ENCODE peak calls at places on chromosomes 13 and 19, in six cellular contexts. One of them, this sample, is unnamed.

GRCh38 chr13:75359266-75359665 is 122.7 kb downstream of the TBC1D4 start:
- DNase-seq in SK-N-SH: no peak
- DNase-seq in K562: no peak
- DNase-seq in GM12891: no peak
- DNase-seq in H1: peak; percentile 19
- DNase-seq in HepG2: no peak
- DNase-seq in this sample: no peak

GRCh38 chr19:7639863-7640348 is 3.0 kb downstream of the STXBP2 start:
- DNase-seq in SK-N-SH: no peak
- DNase-seq in K562: no peak
- DNase-seq in GM12891: no peak
- DNase-seq in H1: no peak
- DNase-seq in HepG2: no peak
- DNase-seq in this sample: no peak

GRCh38 chr13:31246918-31247317 is 47.1 kb downstream of the B3GLCT start:
- DNase-seq in SK-N-SH: no peak
- DNase-seq in K562: no peak
- DNase-seq in GM12891: no peak
- DNase-seq in H1: no peak
- DNase-seq in HepG2: no peak
- DNase-seq in this sample: no peak

GRCh38 chr13:95067303-95067702 is 233.9 kb downstream of the ABCC4 start:
- DNase-seq in SK-N-SH: no peak
- DNase-seq in K562: no peak
- DNase-seq in GM12891: no peak
- DNase-seq in H1: no peak
- DNase-seq in HepG2: no peak
- DNase-seq in this sample: no peak

GRCh38 chr19:46080561-46080960 is 39.8 kb upstream of the IGFL4 start:
- DNase-seq in SK-N-SH: no peak
- DNase-seq in K562: no peak
- DNase-seq in GM12891: no peak
- DNase-seq in H1: no peak
- DNase-seq in HepG2: no peak
- DNase-seq in this sample: no peak

GRCh38 chr13:94712812-94713555 is 639 bp upstream of the SOX21 start:
- DNase-seq in SK-N-SH: peak; percentile 76
- DNase-seq in K562: no peak
- DNase-seq in GM12891: no peak
- DNase-seq in H1: no peak
- DNase-seq in HepG2: no peak
- DNase-seq in this sample: no peak

GRCh38 chr19:30883071-30883470 is 466.2 kb downstream of the TSHZ3 start:
- DNase-seq in SK-N-SH: no peak
- DNase-seq in K562: no peak
- DNase-seq in GM12891: no peak
- DNase-seq in H1: no peak
- DNase-seq in HepG2: no peak
- DNase-seq in this sample: no peak

GRCh38 chr19:4584670-4585460 is 25.4 kb upstream of the SEMA6B start:
- DNase-seq in SK-N-SH: peak; percentile 79
- DNase-seq in K562: peak; percentile 57
- DNase-seq in GM12891: no peak
- DNase-seq in H1: no peak
- DNase-seq in HepG2: no peak
- DNase-seq in this sample: peak; percentile 25

GRCh38 chr19:15028490-15028889 is 20.8 kb upstream of the CASP14 start:
- DNase-seq in SK-N-SH: no peak
- DNase-seq in K562: no peak
- DNase-seq in GM12891: no peak
- DNase-seq in H1: no peak
- DNase-seq in HepG2: no peak
- DNase-seq in this sample: no peak

GRCh38 chr13:78806457-78806856 is 147.5 kb upstream of the OBI1 start:
- DNase-seq in SK-N-SH: no peak
- DNase-seq in K562: peak; percentile 6
- DNase-seq in GM12891: no peak
- DNase-seq in H1: no peak
- DNase-seq in HepG2: peak; percentile 18
- DNase-seq in this sample: no peak

GRCh38 chr19:13902993-13903555 is 2.8 kb downstream of the BRME1 start:
- DNase-seq in SK-N-SH: peak; percentile 59
- DNase-seq in K562: peak; percentile 47
- DNase-seq in GM12891: no peak
- DNase-seq in H1: no peak
- DNase-seq in HepG2: no peak
- DNase-seq in this sample: no peak

GRCh38 chr19:3605361-3605760 is 1.3 kb downstream of the TBXA2R start:
- DNase-seq in SK-N-SH: no peak
- DNase-seq in K562: no peak
- DNase-seq in GM12891: no peak
- DNase-seq in H1: no peak
- DNase-seq in HepG2: no peak
- DNase-seq in this sample: no peak

GRCh38 chr19:5651361-5651760 is 28.5 kb downstream of the SAFB start:
- DNase-seq in SK-N-SH: no peak
- DNase-seq in K562: no peak
- DNase-seq in GM12891: no peak
- DNase-seq in H1: no peak
- DNase-seq in HepG2: no peak
- DNase-seq in this sample: no peak

GRCh38 chr13:31042084-31042483 is 109.6 kb downstream of the TEX26 start:
- DNase-seq in SK-N-SH: no peak
- DNase-seq in K562: no peak
- DNase-seq in GM12891: no peak
- DNase-seq in H1: no peak
- DNase-seq in HepG2: no peak
- DNase-seq in this sample: no peak

GRCh38 chr19:13343514-13343913 is 162.8 kb downstream of the CACNA1A start:
- DNase-seq in SK-N-SH: no peak
- DNase-seq in K562: no peak
- DNase-seq in GM12891: no peak
- DNase-seq in H1: no peak
- DNase-seq in HepG2: no peak
- DNase-seq in this sample: no peak

GRCh38 chr13:95858286-95859075 is 181.5 kb downstream of the DNAJC3 start:
- DNase-seq in SK-N-SH: no peak
- DNase-seq in K562: no peak
- DNase-seq in GM12891: no peak
- DNase-seq in H1: no peak
- DNase-seq in HepG2: no peak
- DNase-seq in this sample: no peak

GRCh38 chr19:40974633-40975037 is 16.4 kb upstream of the CYP2B6 start:
- DNase-seq in SK-N-SH: peak; percentile 71
- DNase-seq in K562: peak; percentile 85
- DNase-seq in GM12891: peak; percentile 37
- DNase-seq in H1: peak; percentile 53
- DNase-seq in HepG2: peak; percentile 62
- DNase-seq in this sample: peak; percentile 18

GRCh38 chr13:110062077-110062776 is 244.7 kb downstream of the COL4A1 start:
- DNase-seq in SK-N-SH: no peak
- DNase-seq in K562: no peak
- DNase-seq in GM12891: no peak
- DNase-seq in H1: no peak
- DNase-seq in HepG2: no peak
- DNase-seq in this sample: no peak

GRCh38 chr13:112702341-112702982 is 12.6 kb downstream of the ATP11A start:
- DNase-seq in SK-N-SH: no peak
- DNase-seq in K562: no peak
- DNase-seq in GM12891: no peak
- DNase-seq in H1: no peak
- DNase-seq in HepG2: no peak
- DNase-seq in this sample: no peak

GRCh38 chr13:29791508-29791907 is 58.9 kb downstream of the UBL3 start:
- DNase-seq in SK-N-SH: no peak
- DNase-seq in K562: no peak
- DNase-seq in GM12891: no peak
- DNase-seq in H1: no peak
- DNase-seq in HepG2: no peak
- DNase-seq in this sample: no peak

GRCh38 chr13:45349438-45349837 is 8.5 kb upstream of the TPT1 start:
- DNase-seq in SK-N-SH: no peak
- DNase-seq in K562: no peak
- DNase-seq in GM12891: no peak
- DNase-seq in H1: no peak
- DNase-seq in HepG2: no peak
- DNase-seq in this sample: no peak

GRCh38 chr19:18074192-18074591 is 12.5 kb downstream of the IL12RB1 start:
- DNase-seq in SK-N-SH: peak; percentile 11
- DNase-seq in K562: no peak
- DNase-seq in GM12891: no peak
- DNase-seq in H1: no peak
- DNase-seq in HepG2: peak; percentile 33
- DNase-seq in this sample: no peak

DNA sequence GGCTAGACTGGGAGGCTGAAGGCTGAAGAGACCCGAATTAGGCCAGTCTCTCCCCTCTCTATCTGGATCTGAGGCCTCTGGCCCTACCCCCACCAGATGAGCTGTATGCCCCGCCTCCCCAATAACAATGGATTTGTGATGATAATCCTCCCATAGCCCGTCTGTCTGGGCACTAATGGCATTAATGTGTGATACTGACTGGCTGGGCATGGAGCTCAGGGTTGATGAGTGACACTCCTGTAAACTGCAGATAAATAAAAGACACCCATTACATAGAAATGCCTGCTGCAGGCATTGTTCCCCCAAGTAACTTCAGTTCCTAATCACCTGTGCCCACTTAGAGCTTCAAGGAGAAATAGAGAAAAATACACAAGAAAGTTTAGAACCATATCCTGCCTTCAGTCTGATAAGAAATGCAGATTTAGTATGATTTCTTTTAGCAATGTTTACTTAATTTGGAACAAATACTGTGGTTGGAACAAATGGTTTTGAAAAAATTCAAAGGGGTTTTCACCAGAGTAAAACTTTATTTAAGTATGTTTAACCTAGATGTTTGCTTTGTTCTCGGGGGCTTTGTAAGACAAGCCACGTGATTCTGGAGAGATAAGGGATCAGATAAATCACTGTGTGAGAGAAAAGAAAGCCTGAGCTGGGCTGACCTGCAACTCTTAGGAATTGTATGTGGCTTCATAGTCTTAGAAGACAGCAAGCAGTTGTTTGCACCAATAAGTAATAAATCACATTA is 60.3 kb downstream of the TNFRSF19 start:
- DNase-seq in SK-N-SH: peak; percentile 42
- DNase-seq in K562: no peak
- DNase-seq in GM12891: no peak
- DNase-seq in H1: no peak
- DNase-seq in HepG2: peak; percentile 86
- DNase-seq in this sample: no peak
- TF ChIP-seq TAF1 in SK-N-SH: no peak
- TF ChIP-seq TAF1 in K562: no peak
- TF ChIP-seq TAF1 in GM12891: no peak
- TF ChIP-seq TAF1 in H1: no peak
- TF ChIP-seq TAF1 in HepG2: no peak
- TF ChIP-seq TAF1 in this sample: no peak

DNA sequence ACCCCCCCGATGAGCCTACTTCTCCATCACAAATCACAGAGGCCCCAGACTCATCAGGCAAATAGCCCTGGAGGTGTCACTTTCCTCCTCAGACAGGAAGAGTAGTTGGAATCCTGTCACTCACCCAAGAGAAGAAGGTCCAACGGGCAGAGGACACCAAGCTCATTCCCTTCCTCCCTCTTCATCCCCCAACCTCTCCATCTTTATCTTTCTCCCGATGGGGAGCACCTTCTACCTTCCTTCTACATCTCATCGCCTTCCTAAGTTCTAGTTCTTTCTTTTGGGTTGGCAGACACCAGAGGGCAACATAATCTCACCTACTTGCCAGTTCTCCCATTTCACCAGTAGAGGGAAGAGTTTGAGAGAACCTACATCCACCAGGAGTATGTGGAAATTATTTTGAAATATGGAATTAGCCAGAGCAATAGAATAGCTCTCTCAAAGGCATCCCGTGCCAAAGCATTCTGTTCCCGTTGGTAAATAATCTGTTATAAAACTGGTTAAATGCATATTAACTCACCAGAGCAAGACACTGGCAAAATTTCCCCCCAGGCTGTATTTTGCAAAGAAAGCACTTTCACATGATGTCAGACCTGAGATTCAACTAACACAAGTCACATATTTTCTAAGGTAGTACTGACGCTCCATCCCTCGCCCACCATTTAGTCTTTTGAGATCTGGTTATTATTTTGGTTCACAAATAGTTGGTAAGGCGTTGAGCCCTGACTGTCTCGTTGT is 55.0 kb downstream of the ZIC5 start:
- DNase-seq in SK-N-SH: peak; percentile 73
- DNase-seq in K562: peak; percentile 58
- DNase-seq in GM12891: peak; percentile 57
- DNase-seq in H1: no peak
- DNase-seq in HepG2: peak; percentile 76
- DNase-seq in this sample: peak; percentile 42
- TF ChIP-seq TAF1 in SK-N-SH: no peak
- TF ChIP-seq TAF1 in K562: no peak
- TF ChIP-seq TAF1 in GM12891: no peak
- TF ChIP-seq TAF1 in H1: no peak
- TF ChIP-seq TAF1 in HepG2: no peak
- TF ChIP-seq TAF1 in this sample: no peak

GRCh38 chr19:42175952-42176648 is 41.4 kb downstream of the DEDD2 start:
- DNase-seq in SK-N-SH: peak; percentile 59
- DNase-seq in K562: no peak
- DNase-seq in GM12891: no peak
- DNase-seq in H1: no peak
- DNase-seq in HepG2: no peak
- DNase-seq in this sample: no peak
- TF ChIP-seq TAF1 in SK-N-SH: no peak
- TF ChIP-seq TAF1 in K562: no peak
- TF ChIP-seq TAF1 in GM12891: no peak
- TF ChIP-seq TAF1 in H1: no peak
- TF ChIP-seq TAF1 in HepG2: no peak
- TF ChIP-seq TAF1 in this sample: no peak

GRCh38 chr19:50330365-50331078 is 1.3 kb upstream of the KCNC3 start:
- DNase-seq in SK-N-SH: peak; percentile 93
- DNase-seq in K562: peak; percentile 94
- DNase-seq in GM12891: peak; percentile 80
- DNase-seq in H1: peak; percentile 70
- DNase-seq in HepG2: peak; percentile 73
- DNase-seq in this sample: peak; percentile 80

GRCh38 chr19:50327013-50327412 is 2.2 kb downstream of the KCNC3 start:
- DNase-seq in SK-N-SH: no peak
- DNase-seq in K562: no peak
- DNase-seq in GM12891: no peak
- DNase-seq in H1: no peak
- DNase-seq in HepG2: no peak
- DNase-seq in this sample: no peak

GRCh38 chr19:50329146-50329925 is at the start of gene KCNC3:
- DNase-seq in SK-N-SH: peak; percentile 95
- DNase-seq in K562: peak; percentile 100
- DNase-seq in GM12891: peak; percentile 94
- DNase-seq in H1: peak; percentile 99
- DNase-seq in HepG2: peak; percentile 100
- DNase-seq in this sample: peak; percentile 94

GRCh38 chr19:50327461-50328256 is 1.5 kb downstream of the KCNC3 start:
- DNase-seq in SK-N-SH: no peak
- DNase-seq in K562: no peak
- DNase-seq in GM12891: no peak
- DNase-seq in H1: no peak
- DNase-seq in HepG2: no peak
- DNase-seq in this sample: peak; percentile 1

GRCh38 chr19:50328257-50329145 is 676 bp downstream of the KCNC3 start:
- DNase-seq in SK-N-SH: peak; percentile 55
- DNase-seq in K562: peak; percentile 68
- DNase-seq in GM12891: no peak
- DNase-seq in H1: no peak
- DNase-seq in HepG2: no peak
- DNase-seq in this sample: peak; percentile 51
- TF ChIP-seq TAF1 in SK-N-SH: peak; percentile 34
- TF ChIP-seq TAF1 in K562: peak; percentile 70
- TF ChIP-seq TAF1 in GM12891: no peak
- TF ChIP-seq TAF1 in H1: peak; percentile 50
- TF ChIP-seq TAF1 in HepG2: no peak
- TF ChIP-seq TAF1 in this sample: no peak

This sample was measured in GM12892.